ENCODE peak calls at places on chromosome 1, in seven cellular contexts. C, I, P, S, W, L and T are unnamed samples.

GRCh38 chr1:58773406-58773840 is 10.4 kb downstream of the JUN start:
- DNase-seq in W (no peak), C (no peak), L (peak; percentile 71), P (peak; percentile 42), S (peak; percentile 78), I (no peak), T (peak; percentile 47)

GRCh38 chr1:2632051-2632430 is 775 bp downstream of the MMEL1 start:
- DNase-seq in I (no peak), C (no peak), W (no peak), S (no peak), L (no peak), P (no peak), T (no peak)

GRCh38 chr1:41919764-41920397 is 1.2 kb upstream of the HIVEP3 start:
- DNase-seq in L (no peak), C (peak; percentile 46), P (no peak), S (peak; percentile 85), W (peak; percentile 18), I (peak; percentile 73), T (no peak)

GRCh38 chr1:230308039-230308438 is 118.1 kb downstream of the PGBD5 start:
- DNase-seq in C (no peak), S (peak; percentile 91), W (no peak), I (no peak), L (peak; percentile 91), P (peak; percentile 89), T (peak; percentile 72)

GRCh38 chr1:3453203-3453761 is 1.2 kb upstream of the ARHGEF16 start:
- DNase-seq in S (peak; percentile 82), W (peak; percentile 74), C (peak; percentile 92), I (peak; percentile 43), P (peak; percentile 88), L (peak; percentile 82), T (peak; percentile 83)

GRCh38 chr1:201170533-201171062 is 16.3 kb upstream of the TMEM9 start:
- DNase-seq in P (peak; percentile 98), I (peak; percentile 55), L (peak; percentile 96), W (peak; percentile 91), S (peak; percentile 93), C (peak; percentile 92), T (peak; percentile 98)

GRCh38 chr1:183024352-183025337 is 1.4 kb downstream of the LAMC1 start:
- DNase-seq in W (no peak), L (no peak), P (no peak), I (no peak), C (no peak), S (no peak), T (no peak)

GRCh38 chr1:29197590-29197924 is 15.9 kb upstream of the SRSF4 start:
- DNase-seq in C (peak; percentile 27), S (peak; percentile 30), W (no peak), I (peak; percentile 11), L (no peak), P (peak; percentile 52), T (peak; percentile 46)

GRCh38 chr1:61084560-61084991 is 2.2 kb downstream of the NFIA start:
- DNase-seq in P (no peak), S (no peak), C (no peak), I (no peak), W (no peak), L (no peak), T (no peak)

GRCh38 chr1:44842415-44842762 is 664 bp downstream of the PTCH2 start:
- DNase-seq in W (no peak), S (no peak), L (no peak), P (no peak), C (no peak), I (no peak), T (no peak)

GRCh38 chr1:44835738-44836675 is 7.0 kb downstream of the PTCH2 start:
- DNase-seq in S (peak; percentile 86), L (peak; percentile 88), C (peak; percentile 95), W (peak; percentile 85), I (peak; percentile 81), P (peak; percentile 91), T (peak; percentile 84)

GRCh38 chr1:7948950-7949349 is 8.3 kb upstream of the TNFRSF9 start:
- DNase-seq in I (peak; percentile 13), P (no peak), C (no peak), L (no peak), S (peak; percentile 83), W (no peak), T (no peak)

GRCh38 chr1:211606327-211606913 is 27.5 kb upstream of the SLC30A1 start:
- DNase-seq in L (no peak), C (no peak), S (no peak), I (no peak), W (no peak), P (no peak), T (no peak)

GRCh38 chr1:20787100-20787774 is at the start of gene HP1BP3:
- DNase-seq in C (peak; percentile 54), I (peak; percentile 75), P (peak; percentile 82), W (peak; percentile 67), S (peak; percentile 83), L (peak; percentile 83), T (peak; percentile 68)

GRCh38 chr1:215377736-215378135 is 189.4 kb upstream of the KCTD3 start:
- DNase-seq in P (no peak), I (no peak), C (no peak), L (no peak), S (no peak), W (no peak), T (no peak)

GRCh38 chr1:65527211-65527610 is 106.7 kb downstream of the LEPR start:
- DNase-seq in I (no peak), P (no peak), L (no peak), C (no peak), W (no peak), S (peak; percentile 37), T (no peak)

GRCh38 chr1:89633745-89634625 is 1.1 kb downstream of the LRRC8C start:
- DNase-seq in L (no peak), W (peak; percentile 44), P (peak; percentile 26), S (peak; percentile 58), C (peak; percentile 28), I (no peak), T (no peak)

GRCh38 chr1:31792116-31792515 is 23.7 kb downstream of the SPOCD1 start:
- DNase-seq in C (peak; percentile 9), L (peak; percentile 41), W (no peak), I (no peak), S (no peak), P (no peak), T (no peak)

GRCh38 chr1:50508040-50508586 is 84.9 kb upstream of the DMRTA2 start:
- DNase-seq in W (no peak), L (no peak), P (no peak), C (no peak), I (no peak), S (no peak), T (no peak)

GRCh38 chr1:46547481-46548383 is 3.7 kb downstream of the KNCN start:
- DNase-seq in W (peak; percentile 20), S (peak; percentile 45), C (no peak), L (no peak), P (no peak), I (no peak), T (no peak)